ENCODE peak calls at places on chromosomes 4 and X, in four cellular contexts. G, J, F and R are unnamed samples. For H3K27me3 and H3K79me2, the result is how much of the 10 kb centered on the place peaks cover.

GRCh38 chrX:48521353-48522243 is at the start of gene EBP:
- DNase-seq in G (peak), F (peak), J (peak), R (peak)

GRCh38 chr4:139014391-139015268 is 951 bp upstream of the NOCT start:
- DNase-seq in J (peak), G (no peak), F (no peak), R (peak)

GRCh38 chrX:40437348-40437747 is 143.4 kb upstream of the ATP6AP2 start:
- DNase-seq in F (no peak), J (no peak), G (no peak), R (no peak)

GRCh38 chr4:157242871-157243270 is 22.3 kb downstream of the GRIA2 start:
- DNase-seq in F (no peak), G (no peak), J (no peak), R (no peak)

GRCh38 chr4:23373269-23373668 is 516.6 kb downstream of the PPARGC1A start:
- DNase-seq in F (no peak), J (peak), G (no peak), R (peak)

GRCh38 chr4:20809796-20810195 is 109.5 kb downstream of the PACRGL start:
- DNase-seq in J (no peak), F (peak), G (peak), R (peak)

GRCh38 chr4:154329268-154329858 is 162.2 kb downstream of the DCHS2 start:
- DNase-seq in G (no peak), F (no peak), J (no peak), R (peak)

GRCh38 chr4:179751669-179752068 is 2309.4 kb upstream of the AGA start:
- DNase-seq in F (no peak), J (no peak), G (no peak), R (no peak)

GRCh38 chrX:122770581-122770980 is 413.5 kb upstream of the GRIA3 start:
- DNase-seq in F (no peak), G (no peak), J (no peak), R (no peak)

GRCh38 chr4:182205293-182205692 is 37.9 kb upstream of the TENM3 start:
- DNase-seq in G (no peak), J (no peak), F (no peak), R (peak)

GRCh38 chr4:163395055-163395454 is 51.4 kb downstream of the NPY5R start:
- DNase-seq in G (no peak), F (no peak), J (peak), R (no peak)

GRCh38 chr4:52173470-52174055 is 122.5 kb downstream of the SPATA18 start:
- DNase-seq in J (no peak), G (no peak), F (no peak), R (no peak)

GRCh38 chrX:68534696-68535095 is 35.8 kb downstream of the YIPF6 start:
- DNase-seq in G (no peak), F (no peak), J (no peak), R (no peak)

GRCh38 chr4:77930876-77931275 is 68.2 kb downstream of the MRPL1 start:
- DNase-seq in F (no peak), G (no peak), J (no peak), R (no peak)

GRCh38 chr4:140046037-140046436 is 107.9 kb downstream of the MAML3 start:
- DNase-seq in F (no peak), J (no peak), G (no peak), R (no peak)

GRCh38 chrX:143768976-143769375 is 48.4 kb upstream of the SPANXN2 start:
- DNase-seq in F (no peak), J (no peak), G (no peak), R (no peak)

GRCh38 chrX:9923357-9923756 is 43.8 kb upstream of the CLDN34 start:
- DNase-seq in J (no peak), F (no peak), G (no peak), R (no peak)

GRCh38 chr4:123824524-123824923 is 427.9 kb downstream of the SPRY1 start:
- DNase-seq in J (no peak), F (no peak), G (no peak), R (no peak)

GRCh38 chrX:77451041-77451440 is 3.9 kb downstream of the FGF16 start:
- DNase-seq in F (no peak), J (no peak), G (no peak), R (peak)

GRCh38 chrX:80812176-80812575 is 2.5 kb upstream of the BRWD3 start:
- DNase-seq in F (peak), J (no peak), G (no peak), R (peak)

GRCh38 chrX:25020391-25021131 is 4.8 kb upstream of the ARX start:
- DNase-seq in J (no peak), F (peak), G (no peak), R (peak)

GRCh38 chr4:168516841-168517240 is 20.0 kb downstream of the PALLD start:
- DNase-seq in J (no peak), G (no peak), F (no peak), R (no peak)

GRCh38 chr4:2304321-2304876 is 42.5 kb upstream of the MXD4 start:
- DNase-seq in J (no peak), G (no peak), F (no peak), R (no peak)

GRCh38 chrX:68829594-68830485 is 1.0 kb downstream of the EFNB1 start:
- DNase-seq in F (peak), J (no peak), G (no peak), R (no peak)

DNA sequence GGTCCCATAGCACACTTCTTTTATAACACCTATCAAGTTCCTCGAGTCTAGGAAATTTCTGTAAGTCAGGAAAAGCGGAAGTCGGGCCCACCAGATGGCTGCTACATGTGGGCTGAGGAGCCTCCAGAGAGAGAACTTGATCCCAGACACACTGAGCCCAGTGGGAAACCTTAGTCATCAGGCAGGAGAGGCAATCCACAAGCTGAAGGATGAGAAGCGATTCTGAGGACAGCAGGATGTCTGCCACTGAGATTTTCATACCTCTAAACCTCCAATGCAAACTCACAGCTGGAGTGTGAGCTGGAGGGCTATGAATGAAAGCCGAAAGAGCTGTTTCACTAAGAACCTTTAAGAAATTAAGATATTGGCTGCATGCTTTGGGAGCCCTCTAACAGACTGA is 52.6 kb upstream of the PDHA1 start:
- DNase-seq in J (no peak), G (no peak), F (peak), R (peak)
- H3K27me3 ChIP-seq in J (under half), G (under half), F (under half), R (under half)

DNA sequence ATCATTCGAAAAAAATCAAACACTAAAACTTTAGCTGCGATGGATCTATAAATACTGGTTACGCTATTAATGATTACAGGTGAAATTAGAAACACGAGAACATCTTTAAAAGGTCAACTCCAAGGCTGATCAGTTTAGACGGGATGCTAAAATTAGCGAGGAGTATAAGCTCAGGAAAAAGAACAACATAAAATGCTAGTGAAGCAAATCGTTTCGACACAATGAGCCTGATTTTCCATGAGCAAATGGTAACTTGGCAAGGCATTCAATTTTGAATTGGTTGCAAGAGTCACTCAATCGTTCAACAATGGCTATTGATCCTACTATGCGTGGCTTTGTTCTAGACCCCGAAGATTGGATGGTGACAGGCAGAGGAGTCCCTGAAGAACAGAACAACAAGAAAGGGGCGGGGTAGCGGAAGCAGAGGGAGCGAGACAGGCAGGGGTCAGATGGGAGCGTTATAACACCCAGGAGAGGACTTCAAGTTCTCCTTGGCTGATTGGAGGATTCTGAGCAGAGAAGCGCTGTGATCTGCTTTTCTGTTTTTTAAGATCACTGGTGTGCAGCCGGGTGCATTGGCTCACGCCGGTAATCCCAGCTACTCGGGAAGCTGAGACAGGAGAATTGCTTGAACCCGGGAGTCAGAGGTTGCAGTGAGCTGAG is 146.5 kb downstream of the RBM47 start:
- DNase-seq in F (peak), G (peak), J (no peak), R (peak)
- H3K79me2 ChIP-seq in F (under half), G (under half), J (under half), R (under half)

GRCh38 chr4:3304831-3305609 is 12.2 kb downstream of the RGS12 start:
- DNase-seq in F (peak), J (no peak), G (no peak), R (no peak)
- H3K23ac ChIP-seq in F (no peak), J (no peak), G (no peak), R (no peak)

GRCh38 chr4:48068182-48068581 is 51.6 kb downstream of the NIPAL1 start:
- DNase-seq in J (no peak), F (no peak), G (no peak), R (no peak)
- H3K27me3 ChIP-seq in J (under half), F (under half), G (under half), R (under half)